ENCODE peak calls at places on chromosomes 2 and 18, in ten cellular contexts. H is iPS-NIHi11, C is AG10803, L is HTR-8/SVneo, O is heart right ventricle, M is left ventricle myocardium inferior, U is HepG2, R is globus pallidus, K is naive B cell, W is choroid plexus epithelial cell. D is an unnamed sample.

GRCh38 chr2:215691346-215691745 is 255.5 kb upstream of the FN1 start:
- DNase-seq in H (no peak), C (no peak), L (no peak), O (no peak), M (no peak), U (no peak), R (no peak), K (no peak), W (no peak), D (no peak)

GRCh38 chr2:239283961-239284801 is 116.6 kb downstream of the HDAC4 start:
- DNase-seq in H (no peak), C (no peak), L (no peak), O (no peak), M (no peak), U (no peak), R (no peak), K (no peak), W (no peak), D (peak; percentile 54)

GRCh38 chr18:24128700-24129099 is 10.2 kb upstream of the CABYR start:
- DNase-seq in H (no peak), C (peak; percentile 8), L (no peak), O (no peak), M (no peak), U (no peak), R (no peak), K (no peak), W (peak; percentile 33), D (no peak)

GRCh38 chr18:10453885-10454772 is at the start of gene APCDD1:
- DNase-seq in H (peak; percentile 88), C (no peak), L (no peak), O (peak; percentile 67), M (peak; percentile 82), U (peak; percentile 21), R (peak; percentile 91), K (peak; percentile 23), W (no peak), D (peak; percentile 77)

GRCh38 chr2:240467659-240468299 is 32.3 kb downstream of the GPC1 start:
- DNase-seq in H (peak; percentile 43), C (no peak), L (no peak), O (no peak), M (no peak), U (no peak), R (no peak), K (no peak), W (no peak), D (peak; percentile 39)

GRCh38 chr2:65482971-65483370 is 50.6 kb upstream of the SPRED2 start:
- DNase-seq in H (no peak), C (no peak), L (no peak), O (no peak), M (no peak), U (peak; percentile 80), R (no peak), K (no peak), W (no peak), D (no peak)

GRCh38 chr2:233481368-233482142 is 85.0 kb downstream of the USP40 start:
- DNase-seq in H (peak; percentile 4), C (no peak), L (no peak), O (no peak), M (no peak), U (no peak), R (no peak), K (no peak), W (peak; percentile 23), D (peak; percentile 60)

GRCh38 chr2:86026744-86027065 is 79.0 kb downstream of the POLR1A start:
- DNase-seq in H (no peak), C (no peak), L (no peak), O (no peak), M (no peak), U (no peak), R (no peak), K (no peak), W (no peak), D (no peak)

GRCh38 chr2:17309741-17310339 is 208.4 kb downstream of the RAD51AP2 start:
- DNase-seq in H (peak; percentile 80), C (peak; percentile 42), L (peak; percentile 5), O (peak; percentile 23), M (no peak), U (peak; percentile 86), R (peak; percentile 45), K (peak; percentile 17), W (peak; percentile 82), D (no peak)

GRCh38 chr2:111884592-111884964 is 585 bp upstream of the ANAPC1 start:
- DNase-seq in H (no peak), C (no peak), L (no peak), O (no peak), M (no peak), U (no peak), R (no peak), K (no peak), W (no peak), D (no peak)

GRCh38 chr2:86283461-86284030 is 53.9 kb downstream of the REEP1 start:
- DNase-seq in H (no peak), C (no peak), L (no peak), O (no peak), M (no peak), U (no peak), R (no peak), K (no peak), W (no peak), D (no peak)

GRCh38 chr2:62396880-62397279 is 109.1 kb downstream of the TMEM17 start:
- DNase-seq in H (no peak), C (no peak), L (no peak), O (no peak), M (no peak), U (no peak), R (no peak), K (no peak), W (no peak), D (no peak)

D was measured in psoas muscle.